ENCODE peak calls at places on chromosomes 12 and 14, in nine cellular contexts. O is psoas muscle, H is left ventricle myocardium inferior, F is GM12865, J is kidney, A is NB4, Y is glutamatergic neuron, Z is tibial nerve, U is ovary. D is an unnamed sample.

GRCh38 chr12:2641209-2641608 is 153.6 kb upstream of the FKBP4 start:
- DNase-seq in O (no peak), H (no peak), F (peak), J (peak), A (peak), Y (peak), Z (peak), U (no peak), D (no peak)

GRCh38 chr12:11812558-11813421 is 163.3 kb downstream of the ETV6 start:
- DNase-seq in O (peak), H (no peak), F (peak), J (peak), A (peak), Y (peak), Z (no peak), U (no peak), D (peak)

GRCh38 chr14:95189400-95190162 is 32.3 kb upstream of the DICER1 start:
- DNase-seq in O (no peak), H (no peak), F (no peak), J (no peak), A (no peak), Y (no peak), Z (no peak), U (no peak), D (no peak)

GRCh38 chr12:130965668-130966067 is 12.0 kb downstream of the ADGRD1 start:
- DNase-seq in O (no peak), H (no peak), F (no peak), J (no peak), A (peak), Y (no peak), Z (no peak), U (no peak), D (no peak)

GRCh38 chr14:61342486-61342885 is 21.1 kb downstream of the PRKCH start:
- DNase-seq in O (no peak), H (no peak), F (peak), J (no peak), A (no peak), Y (no peak), Z (no peak), U (no peak), D (no peak)

GRCh38 chr12:1234073-1234472 is 243.1 kb downstream of the ERC1 start:
- DNase-seq in O (no peak), H (no peak), F (no peak), J (no peak), A (no peak), Y (no peak), Z (no peak), U (no peak), D (no peak)

GRCh38 chr14:34138175-34138574 is 187.3 kb upstream of the EGLN3 start:
- DNase-seq in O (no peak), H (no peak), F (no peak), J (no peak), A (no peak), Y (no peak), Z (no peak), U (no peak), D (no peak)

GRCh38 chr12:57309420-57309819 is 58.4 kb upstream of the STAC3 start:
- DNase-seq in O (no peak), H (no peak), F (no peak), J (no peak), A (no peak), Y (no peak), Z (no peak), U (no peak), D (no peak)

GRCh38 chr12:116595672-116596071 is 36.5 kb downstream of the MAP1LC3B2 start:
- DNase-seq in O (no peak), H (no peak), F (no peak), J (no peak), A (no peak), Y (no peak), Z (no peak), U (no peak), D (no peak)

GRCh38 chr12:11886339-11886738 is 184.4 kb upstream of the BCL2L14 start:
- DNase-seq in O (no peak), H (no peak), F (no peak), J (no peak), A (no peak), Y (no peak), Z (no peak), U (no peak), D (no peak)

GRCh38 chr12:80917651-80918050 is 20.1 kb downstream of the LIN7A start:
- DNase-seq in O (no peak), H (no peak), F (no peak), J (no peak), A (no peak), Y (no peak), Z (no peak), U (no peak), D (no peak)

DNA sequence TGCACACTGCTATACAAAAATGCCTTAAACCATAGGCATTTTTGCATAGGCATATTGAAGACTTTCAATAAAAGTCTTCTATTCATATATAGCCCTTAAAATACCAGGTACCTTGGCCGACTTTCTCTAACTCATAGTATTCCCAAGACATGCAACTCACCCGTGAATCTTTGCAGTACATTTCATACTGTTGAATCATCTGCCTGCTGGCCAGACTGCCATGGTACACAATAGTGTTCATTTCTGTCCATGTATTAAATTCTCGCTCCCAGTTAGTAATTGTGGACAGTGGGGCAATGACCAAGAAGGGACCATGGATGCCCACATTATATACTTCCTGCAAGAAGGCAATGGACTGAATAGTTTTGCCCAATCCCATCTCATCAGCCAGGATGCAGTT is 24.3 kb upstream of the SUPT16H start:
- DNase-seq in O (no peak), H (no peak), F (no peak), J (no peak), A (no peak), Y (no peak), Z (no peak), U (no peak), D (no peak)
- TF ChIP-seq CTCF in O (no peak), H (no peak), F (no peak), J (no peak), A (no peak), Y (no peak), Z (no peak), U (no peak), D (no peak)

DNA sequence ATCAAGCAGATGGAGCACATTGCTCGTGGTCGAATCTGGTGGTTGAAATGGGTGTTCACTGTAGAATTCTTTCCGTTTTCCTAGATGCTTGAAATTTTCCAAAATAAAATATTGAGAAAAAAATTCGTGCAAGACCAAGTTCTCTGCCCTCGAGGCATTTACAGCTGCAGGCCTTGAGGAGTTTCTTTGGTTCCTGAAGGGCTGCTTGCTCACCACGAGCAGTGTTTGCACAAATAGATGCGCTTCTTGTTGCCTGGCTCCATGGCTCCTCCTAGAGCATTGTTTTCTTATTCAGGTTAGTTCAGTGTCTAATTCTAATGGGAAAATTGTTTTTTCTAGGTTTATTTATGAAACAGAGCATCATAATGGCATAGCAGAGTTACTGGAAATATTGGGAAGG is 74.5 kb upstream of the DYNC1H1 start:
- DNase-seq in O (no peak), H (no peak), F (peak), J (no peak), A (peak), Y (no peak), Z (no peak), U (no peak), D (no peak)
- TF ChIP-seq CTCF in O (no peak), H (no peak), F (no peak), J (no peak), A (no peak), Y (no peak), Z (no peak), U (no peak), D (no peak)

GRCh38 chr14:22607291-22607690 is 9.2 kb downstream of the ABHD4 start:
- DNase-seq in O (no peak), H (no peak), F (no peak), J (no peak), A (no peak), Y (no peak), Z (no peak), U (no peak), D (no peak)

GRCh38 chr14:22610931-22611330 is 12.8 kb downstream of the ABHD4 start:
- DNase-seq in O (no peak), H (no peak), F (no peak), J (no peak), A (peak), Y (no peak), Z (no peak), U (no peak), D (no peak)

GRCh38 chr14:22614240-22614799 is 16.2 kb downstream of the ABHD4 start:
- DNase-seq in O (peak), H (no peak), F (peak), J (no peak), A (peak), Y (no peak), Z (no peak), U (peak), D (no peak)

GRCh38 chr14:22613736-22614239 is 15.7 kb downstream of the ABHD4 start:
- DNase-seq in O (no peak), H (no peak), F (no peak), J (no peak), A (no peak), Y (no peak), Z (no peak), U (no peak), D (no peak)

GRCh38 chr14:22613091-22613695 is 15.1 kb downstream of the ABHD4 start:
- DNase-seq in O (no peak), H (no peak), F (no peak), J (no peak), A (no peak), Y (no peak), Z (no peak), U (no peak), D (no peak)
- TF ChIP-seq CTCF in O (no peak), H (no peak), F (no peak), J (no peak), A (no peak), Y (no peak), Z (no peak), U (no peak), D (no peak)

DNA sequence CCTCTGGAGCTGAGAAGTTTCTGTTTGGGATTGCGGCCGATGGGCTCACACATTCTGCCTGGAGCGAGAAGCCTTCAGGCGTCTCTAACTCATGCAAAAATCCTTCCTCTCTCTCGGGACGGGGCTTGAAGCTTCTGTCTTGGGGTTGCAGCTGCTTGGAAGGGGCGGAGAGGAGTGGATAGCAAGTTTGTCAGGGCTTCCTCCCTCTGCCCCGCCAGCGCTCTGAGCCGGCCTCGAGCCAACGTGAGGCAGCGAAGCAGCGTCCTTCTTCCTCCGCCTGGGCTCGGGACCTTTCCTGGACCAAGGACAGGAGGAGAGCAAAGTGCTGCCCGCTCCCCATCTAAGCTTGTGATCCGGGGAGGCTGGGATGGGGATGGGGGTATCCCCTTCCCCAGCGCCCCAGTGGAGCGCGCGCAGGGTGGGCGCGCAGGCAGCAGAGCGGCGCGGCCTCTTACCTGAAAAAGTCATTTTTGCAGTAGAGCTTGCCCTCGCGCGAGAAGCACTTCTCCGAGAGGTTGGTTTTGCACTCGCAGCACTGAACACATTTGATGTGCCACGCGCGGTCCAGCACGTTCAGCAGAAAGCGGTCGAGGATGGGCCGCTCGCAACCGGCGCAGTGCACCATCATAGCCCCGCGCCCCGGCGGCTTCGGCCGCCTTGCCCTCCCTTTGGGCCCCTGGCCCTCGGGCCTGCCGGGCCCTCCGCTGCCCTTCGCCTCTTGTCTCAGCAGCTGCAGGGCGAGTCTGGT is 626 bp downstream of the LHX5 start:
- DNase-seq in O (no peak), H (no peak), F (no peak), J (no peak), A (no peak), Y (no peak), Z (no peak), U (no peak), D (no peak)
- TF ChIP-seq CTCF in O (no peak), H (no peak), F (no peak), J (no peak), A (no peak), Y (no peak), Z (no peak), U (no peak), D (no peak)

DNA sequence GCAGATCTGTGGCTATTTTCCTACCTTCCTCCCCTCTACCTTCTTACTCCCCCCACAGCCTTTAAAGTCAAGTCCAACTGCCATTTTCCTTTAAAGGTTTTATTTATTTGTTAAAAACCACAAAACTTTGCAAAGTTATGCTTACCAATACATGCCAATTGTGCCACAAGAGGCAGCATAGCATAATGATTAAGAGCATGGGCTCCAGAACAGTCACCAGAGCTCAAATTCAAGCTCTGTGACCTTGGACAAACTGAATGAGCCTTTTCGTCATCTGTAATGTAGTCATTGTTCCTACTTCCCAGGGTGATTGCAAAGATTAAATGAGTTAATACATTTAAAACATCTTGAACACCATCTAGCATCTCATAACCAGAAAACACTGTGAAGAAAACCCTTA is 13.0 kb upstream of the FMNL3 start:
- DNase-seq in O (no peak), H (no peak), F (no peak), J (no peak), A (no peak), Y (no peak), Z (no peak), U (no peak), D (no peak)
- TF ChIP-seq CTCF in O (no peak), H (no peak), F (peak), J (no peak), A (no peak), Y (no peak), Z (no peak), U (no peak), D (no peak)

D was measured in GM10248.